ENCODE peak calls at places on chromosome 6, in four cellular contexts. S, O, I and B are unnamed samples.
A peak's percentile ranks its signal among the peaks of the same experiment; 100 is the strongest.

GRCh38 chr6:150263765-150264415 is 104.9 kb upstream of the IYD start:
- DNase-seq in S (no peak), O (no peak), I (no peak), B (no peak)

GRCh38 chr6:111709615-111710398 is 104.1 kb upstream of the TRAF3IP2 start:
- DNase-seq in S (peak; percentile 67), O (peak; percentile 82), I (peak; percentile 76), B (peak; percentile 34)

GRCh38 chr6:53159558-53159957 is 10.9 kb upstream of the GCM1 start:
- DNase-seq in S (no peak), O (no peak), I (no peak), B (no peak)

GRCh38 chr6:127146935-127147334 is 28.5 kb downstream of the RSPO3 start:
- DNase-seq in S (peak; percentile 82), O (no peak), I (no peak), B (peak; percentile 8)

GRCh38 chr6:152441892-152442291 is 195.3 kb downstream of the SYNE1 start:
- DNase-seq in S (no peak), O (no peak), I (no peak), B (no peak)

GRCh38 chr6:30730611-30731435 is 10.7 kb downstream of the TUBB start:
- DNase-seq in S (no peak), O (peak; percentile 82), I (peak; percentile 86), B (no peak)

GRCh38 chr6:166998256-166999144 is 697 bp upstream of the CEP43 start:
- DNase-seq in S (no peak), O (peak; percentile 66), I (peak; percentile 38), B (peak; percentile 92)

GRCh38 chr6:162450358-162450757 is 277.2 kb downstream of the PRKN start:
- DNase-seq in S (no peak), O (no peak), I (no peak), B (no peak)

GRCh38 chr6:155188707-155189496 is 74.9 kb upstream of the CLDN20 start:
- DNase-seq in S (peak; percentile 91), O (no peak), I (no peak), B (peak; percentile 75)

GRCh38 chr6:115612216-115612615 is 448.5 kb downstream of the FRK start:
- DNase-seq in S (no peak), O (no peak), I (no peak), B (no peak)

GRCh38 chr6:17687136-17687535 is 19.6 kb downstream of the NUP153 start:
- DNase-seq in S (no peak), O (no peak), I (no peak), B (no peak)

GRCh38 chr6:164414695-164415094 is 894.7 kb downstream of the C6orf118 start:
- DNase-seq in S (no peak), O (no peak), I (no peak), B (no peak)

GRCh38 chr6:127518710-127519468 is at the start of gene MTCL3:
- DNase-seq in S (peak; percentile 75), O (no peak), I (no peak), B (peak; percentile 48)

GRCh38 chr6:14468656-14469321 is 351.2 kb downstream of the CD83 start:
- DNase-seq in S (no peak), O (no peak), I (no peak), B (no peak)

GRCh38 chr6:116370717-116371383 is at the start of gene DSE:
- DNase-seq in S (peak; percentile 86), O (peak; percentile 94), I (peak; percentile 70), B (peak; percentile 73)

GRCh38 chr6:143450453-143451362 is at the start of the genes ADAT2 and PEX3:
- DNase-seq in S (peak; percentile 92), O (peak; percentile 94), I (peak; percentile 93), B (peak; percentile 93)

GRCh38 chr6:143451531-143451930 is 926 bp downstream of the PEX3 start:
- DNase-seq in S (no peak), O (no peak), I (no peak), B (no peak)

GRCh38 chr6:143449731-143450452 is 603 bp downstream of the ADAT2 start:
- DNase-seq in S (no peak), O (no peak), I (peak; percentile 58), B (no peak)

GRCh38 chr6:143443096-143443495 is 7.4 kb downstream of the ADAT2 start:
- DNase-seq in S (no peak), O (no peak), I (no peak), B (no peak)

DNA sequence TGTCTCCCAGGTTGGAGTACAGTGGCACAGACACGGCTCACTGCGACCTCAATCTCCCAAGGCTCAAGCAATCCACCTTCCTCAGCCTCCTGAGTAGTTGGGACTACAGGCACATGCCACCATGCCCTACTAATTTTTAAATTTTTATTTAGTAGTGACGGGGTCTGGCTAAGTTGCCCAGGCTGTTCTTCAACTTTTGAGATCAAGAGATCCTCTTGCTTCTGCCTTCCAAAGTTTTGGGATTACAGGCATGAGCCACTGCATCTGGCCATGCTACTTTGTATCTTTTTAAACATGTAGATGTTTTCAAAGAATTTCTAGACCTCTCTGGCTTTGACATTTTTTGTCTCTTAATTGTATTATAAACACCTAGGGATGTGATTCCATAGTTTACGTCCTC is 1.4 kb downstream of the ADAT2 start:
- DNase-seq in S (no peak), O (no peak), I (no peak), B (no peak)
- H3K4me3 ChIP-seq in S (no peak overlapping the region), O (peak overlapping the region; percentile 64), I (no peak overlapping the region), B (peak overlapping the region; percentile 84)

GRCh38 chr6:125679651-125680050 is 69.8 kb upstream of the HEY2 start:
- DNase-seq in S (no peak), O (no peak), I (no peak), B (no peak)
- H3K9me3 ChIP-seq in S (no peaks in the 10 kb centered on the region), O (no peaks in the 10 kb centered on the region), I (no peaks in the 10 kb centered on the region), B (no peaks in the 10 kb centered on the region)

DNA sequence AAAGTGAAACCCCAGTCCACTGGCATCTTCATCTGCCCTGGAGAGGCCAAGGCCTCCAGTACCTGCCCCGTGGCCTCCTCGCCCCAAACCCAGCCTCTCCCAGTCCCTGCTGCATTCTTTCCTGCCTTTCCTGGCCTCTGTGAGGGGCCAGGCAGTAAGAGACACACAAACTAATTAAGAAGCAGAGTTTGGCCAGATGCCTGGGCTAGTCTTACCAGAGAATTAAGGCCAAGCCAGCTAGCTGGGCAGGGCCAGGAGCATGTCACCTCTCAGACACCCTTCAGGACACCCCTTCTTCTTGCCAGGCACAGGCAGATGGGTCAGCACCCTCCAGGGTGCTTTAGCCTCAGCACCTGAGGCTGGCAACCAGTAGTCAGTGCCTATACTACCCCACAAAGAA is 2.4 kb downstream of the MDGA1 start:
- DNase-seq in S (no peak), O (no peak), I (no peak), B (no peak)
- H3K27me3 ChIP-seq in S (peaks cover 29% of the 10 kb centered on the region), O (no peaks in the 10 kb centered on the region), I (peaks cover 54% of the 10 kb centered on the region), B (no peaks in the 10 kb centered on the region)

GRCh38 chr6:109002100-109002697 is 92.4 kb downstream of the SESN1 start:
- DNase-seq in S (no peak), O (no peak), I (no peak), B (peak; percentile 3)

GRCh38 chr6:108999428-108999827 is 95.2 kb downstream of the SESN1 start:
- DNase-seq in S (no peak), O (no peak), I (no peak), B (no peak)

GRCh38 chr6:109001554-109001953 is 93.1 kb downstream of the SESN1 start:
- DNase-seq in S (no peak), O (no peak), I (no peak), B (no peak)

GRCh38 chr6:109000289-109000688 is 94.4 kb downstream of the SESN1 start:
- DNase-seq in S (no peak), O (no peak), I (no peak), B (no peak)

GRCh38 chr6:109002882-109003281 is 91.8 kb downstream of the SESN1 start:
- DNase-seq in S (no peak), O (no peak), I (no peak), B (no peak)
- H3K4me3 ChIP-seq in S (no peak overlapping the region), O (no peak overlapping the region), I (no peak overlapping the region), B (no peak overlapping the region)